ENCODE peak calls at places on chromosomes 12 and 14, in six cellular contexts. B is A549, O is astrocyte, V is body of pancreas, R is heart left ventricle, Q is A673. A is an unnamed sample. For H3K4me1, the result is how much of the 10 kb centered on the place peaks cover.

GRCh38 chr14:67199016-67199415 is 9.8 kb downstream of the GARIN2 start:
- DNase-seq in B (no peak), O (no peak), V (no peak), R (no peak), Q (no peak), A (no peak)

GRCh38 chr12:124921200-124922008 is 7.0 kb upstream of the UBC start:
- DNase-seq in B (peak), O (peak), V (peak), R (peak), Q (peak), A (peak)

GRCh38 chr14:91005716-91006115 is 54.7 kb downstream of the RPS6KA5 start:
- DNase-seq in B (no peak), O (no peak), V (no peak), R (no peak), Q (no peak), A (no peak)

GRCh38 chr12:1044697-1045096 is 53.7 kb downstream of the ERC1 start:
- DNase-seq in B (no peak), O (peak), V (no peak), R (no peak), Q (peak), A (no peak)

GRCh38 chr14:24290746-24291145 is 8.8 kb downstream of the DHRS1 start:
- DNase-seq in B (no peak), O (no peak), V (no peak), R (no peak), Q (no peak), A (no peak)

GRCh38 chr14:82420874-82421273 is 887.2 kb upstream of the SEL1L start:
- DNase-seq in B (no peak), O (no peak), V (no peak), R (no peak), Q (no peak), A (no peak)

GRCh38 chr14:83347874-83348273 is 1814.2 kb upstream of the SEL1L start:
- DNase-seq in B (no peak), O (no peak), V (no peak), R (no peak), Q (no peak), A (no peak)

GRCh38 chr12:78928200-78929074 is 63.9 kb downstream of the SYT1 start:
- DNase-seq in B (peak), O (peak), V (no peak), R (no peak), Q (peak), A (no peak)

GRCh38 chr14:24096545-24097181 is 2.6 kb downstream of the PCK2 start:
- DNase-seq in B (no peak), O (no peak), V (no peak), R (no peak), Q (no peak), A (no peak)

DNA sequence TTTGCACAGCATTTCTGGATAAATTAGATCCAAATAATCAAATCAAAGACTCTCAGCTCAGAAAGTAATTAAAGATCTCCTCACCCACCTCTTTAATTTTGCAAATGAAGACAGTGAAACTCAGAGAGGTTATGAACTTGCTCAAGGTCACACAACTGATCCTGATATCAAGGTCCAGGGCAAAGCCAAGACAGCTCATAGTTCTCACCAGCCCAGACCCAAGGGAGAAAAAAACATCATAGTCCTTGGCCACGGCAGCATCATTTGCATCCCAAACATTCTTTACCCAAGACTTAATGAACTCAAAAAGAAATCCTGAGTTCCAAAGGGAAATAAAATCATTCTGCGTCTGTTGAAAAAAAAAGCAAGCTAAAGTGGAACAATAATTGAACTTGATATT is 112.1 kb downstream of the DAD1 start:
- DNase-seq in B (no peak), O (no peak), V (no peak), R (no peak), Q (no peak), A (no peak)
- H3K4me1 ChIP-seq in B (under half), O (under half), V (under half), R (half or more), Q (half or more), A (under half)

GRCh38 chr12:88577537-88577936 is 2.7 kb downstream of the KITLG start:
- DNase-seq in B (peak), O (peak), V (no peak), R (no peak), Q (peak), A (no peak)

GRCh38 chr12:88578274-88578673 is 2.0 kb downstream of the KITLG start:
- DNase-seq in B (no peak), O (peak), V (no peak), R (no peak), Q (no peak), A (no peak)

GRCh38 chr12:88579572-88579940 is 715 bp downstream of the KITLG start:
- DNase-seq in B (peak), O (no peak), V (peak), R (peak), Q (peak), A (peak)

GRCh38 chr12:88579941-88580871 is at the start of gene KITLG:
- DNase-seq in B (peak), O (peak), V (peak), R (peak), Q (peak), A (no peak)

GRCh38 chr12:88578821-88579518 is 1.3 kb downstream of the KITLG start:
- DNase-seq in B (peak), O (no peak), V (no peak), R (no peak), Q (peak), A (no peak)
- TF ChIP-seq CTCF in B (no peak), O (peak), V (peak), R (peak), Q (peak), A (no peak)

DNA sequence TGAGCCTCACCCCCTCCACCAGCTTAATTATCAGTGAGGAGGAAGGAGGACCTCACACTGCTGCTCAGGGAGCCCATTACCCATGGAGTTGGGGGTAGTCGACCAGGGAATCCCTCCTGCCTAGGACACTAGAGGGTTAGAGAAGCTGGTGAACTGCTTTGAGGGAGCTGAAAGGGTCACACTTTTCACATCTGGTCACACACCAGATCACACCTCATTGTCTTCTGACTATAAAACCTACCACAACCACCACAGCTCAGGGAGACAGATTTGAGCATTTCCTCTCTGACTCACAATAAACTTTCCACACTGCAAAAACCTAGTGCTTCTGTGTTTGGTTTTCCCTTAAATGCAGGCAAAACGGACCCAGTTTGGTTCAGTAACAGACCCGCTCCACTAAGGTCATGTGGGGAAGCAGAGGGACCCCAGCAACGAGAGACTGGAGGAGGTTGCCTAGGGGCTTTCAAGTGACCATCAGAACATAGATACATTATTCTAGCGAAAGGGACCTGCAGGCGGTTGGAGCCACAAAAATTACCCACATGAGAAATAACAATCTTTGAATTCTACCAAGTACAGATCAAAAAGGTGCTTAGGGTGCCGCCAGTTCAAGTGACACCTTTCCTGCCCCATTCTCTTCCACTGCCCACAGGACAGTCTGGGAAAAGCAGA is 151.4 kb upstream of the AVPR1A start:
- DNase-seq in B (no peak), O (no peak), V (no peak), R (no peak), Q (no peak), A (no peak)
- H3K4me1 ChIP-seq in B (under half), O (under half), V (under half), R (under half), Q (under half), A (under half)

DNA sequence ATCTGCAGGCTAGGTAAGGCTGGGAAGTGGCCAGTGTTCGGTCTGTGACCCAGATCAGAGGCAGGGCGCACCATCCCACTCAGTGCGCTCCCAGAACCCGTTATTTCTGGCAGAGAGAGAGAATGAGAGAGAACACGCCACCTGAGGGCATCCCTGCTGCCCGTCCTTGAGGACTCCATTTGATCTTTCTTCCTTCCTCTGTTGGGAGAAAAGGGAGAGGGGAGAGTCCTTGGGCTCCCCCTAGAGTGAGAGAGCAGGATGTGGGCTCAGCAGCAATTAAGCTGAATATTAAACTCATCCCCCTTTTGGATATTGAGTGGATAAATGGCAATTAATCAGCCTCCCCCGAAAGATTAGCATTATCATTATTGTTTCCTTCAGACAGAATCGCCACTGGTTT is 70.6 kb downstream of the IFT43 start:
- DNase-seq in B (peak), O (no peak), V (no peak), R (no peak), Q (peak), A (no peak)
- TF ChIP-seq CTCF in B (peak), O (peak), V (no peak), R (peak), Q (peak), A (no peak)

DNA sequence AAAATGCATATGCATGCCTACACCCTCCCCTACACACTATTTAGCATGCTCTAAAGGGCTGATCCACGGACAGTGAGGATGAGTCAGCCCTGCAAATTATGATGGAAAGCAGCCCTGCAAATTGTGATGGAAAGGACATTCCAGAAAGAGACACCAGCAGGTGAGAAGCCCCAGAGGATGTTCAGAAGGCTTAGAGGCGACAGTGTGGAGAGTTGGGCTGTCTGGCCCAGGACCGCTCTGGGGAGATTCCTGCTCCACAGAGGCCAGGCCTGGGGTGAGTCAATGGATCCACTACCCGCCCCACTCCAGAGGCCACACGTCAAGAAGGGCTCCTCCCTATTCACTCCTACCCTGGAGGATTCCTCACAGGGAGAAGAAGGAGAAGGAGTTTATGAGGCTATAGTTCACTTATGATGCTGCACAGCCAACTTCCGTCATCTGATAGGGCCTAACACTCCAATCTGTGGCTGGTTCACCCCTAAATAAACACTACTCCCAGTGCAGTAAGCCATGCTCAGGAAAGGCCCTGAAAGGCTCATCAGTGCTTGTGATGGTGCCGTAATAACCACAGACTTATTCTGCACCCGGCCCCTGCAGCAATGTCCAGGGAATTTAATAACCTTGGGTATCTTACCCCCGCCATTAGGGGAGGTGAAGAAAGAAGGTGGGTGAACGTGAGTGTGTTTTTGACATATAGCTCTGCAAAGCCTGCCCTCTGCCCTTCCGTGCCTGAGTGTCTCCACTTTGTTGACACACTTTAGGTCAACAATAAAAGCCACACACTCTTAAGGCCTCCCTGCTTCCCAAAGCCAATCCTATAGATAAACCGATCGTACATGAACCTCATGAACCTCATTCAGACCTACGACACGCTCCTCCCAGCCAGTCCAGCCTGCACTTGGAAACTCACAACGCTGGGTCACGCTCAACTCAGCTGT is 46.4 kb downstream of the CLMN start:
- DNase-seq in B (no peak), O (no peak), V (no peak), R (no peak), Q (peak), A (peak)
- H3K4me1 ChIP-seq in B (under half), O (under half), V (under half), R (under half), Q (under half), A (under half)

GRCh38 chr12:2957816-2958431 is 1.3 kb upstream of the TEAD4 start:
- DNase-seq in B (no peak), O (no peak), V (no peak), R (no peak), Q (no peak), A (no peak)
- TF ChIP-seq CTCF in B (no peak), O (no peak), V (no peak), R (no peak), Q (no peak), A (peak)

GRCh38 chr14:101861464-101861863 is 100.0 kb downstream of the PPP2R5C start:
- DNase-seq in B (no peak), O (no peak), V (no peak), R (no peak), Q (no peak), A (no peak)
- H3K4me1 ChIP-seq in B (under half), O (under half), V (under half), R (under half), Q (under half), A (under half)

GRCh38 chr12:107891967-107892366 is 117.5 kb downstream of the ASCL4 start:
- DNase-seq in B (peak), O (no peak), V (peak), R (no peak), Q (peak), A (no peak)
- TF ChIP-seq CTCF in B (no peak), O (peak), V (no peak), R (no peak), Q (peak), A (no peak)

A was measured in Peyer's patch.